ENCODE peak calls at places on chromosome 12, in nine cellular contexts. R is BJ; O is uterus; F is ovary; V is cardiac muscle cell; P is hepatocyte; H is mesendoderm; Y is naive thymus-derived CD4-positive, alpha-beta T cell; L is BE2C. J is an unnamed sample. For H3K36me3, the result is how much of the 10 kb centered on the place peaks cover.

GRCh38 chr12:45049912-45050318 is 984 bp downstream of the DBX2 start:
- DNase-seq in R (no peak), O (no peak), F (no peak), V (peak), P (no peak), H (peak), Y (no peak), L (no peak), J (no peak)

GRCh38 chr12:109818900-109819500 is 14.2 kb downstream of the TRPV4 start:
- DNase-seq in R (peak), O (no peak), F (no peak), V (peak), P (no peak), H (no peak), Y (no peak), L (no peak), J (no peak)

GRCh38 chr12:89252284-89252683 is 100.0 kb downstream of the DUSP6 start:
- DNase-seq in R (no peak), O (no peak), F (no peak), V (no peak), P (no peak), H (no peak), Y (no peak), L (no peak), J (no peak)

GRCh38 chr12:123995023-123995422 is 22.0 kb downstream of the ZNF664 start:
- DNase-seq in R (no peak), O (no peak), F (no peak), V (peak), P (no peak), H (no peak), Y (no peak), L (no peak), J (no peak)

GRCh38 chr12:123243851-123244250 is 10.6 kb downstream of the MTRFR start:
- DNase-seq in R (no peak), O (no peak), F (no peak), V (no peak), P (no peak), H (no peak), Y (no peak), L (no peak), J (no peak)

GRCh38 chr12:40561395-40561966 is 130.8 kb upstream of the CNTN1 start:
- DNase-seq in R (no peak), O (no peak), F (no peak), V (no peak), P (no peak), H (no peak), Y (no peak), L (no peak), J (no peak)

GRCh38 chr12:94173660-94174265 is 25.4 kb downstream of the PLXNC1 start:
- DNase-seq in R (no peak), O (no peak), F (no peak), V (no peak), P (no peak), H (no peak), Y (no peak), L (no peak), J (no peak)

GRCh38 chr12:104729091-104729490 is 229.0 kb downstream of the SLC41A2 start:
- DNase-seq in R (no peak), O (no peak), F (no peak), V (no peak), P (no peak), H (peak), Y (no peak), L (no peak), J (no peak)

GRCh38 chr12:91951571-91951970 is 194.1 kb downstream of the BTG1 start:
- DNase-seq in R (no peak), O (no peak), F (no peak), V (no peak), P (no peak), H (no peak), Y (no peak), L (no peak), J (no peak)

GRCh38 chr12:24066865-24067264 is 117.4 kb upstream of the SOX5 start:
- DNase-seq in R (peak), O (no peak), F (no peak), V (peak), P (no peak), H (no peak), Y (no peak), L (no peak), J (no peak)

GRCh38 chr12:18589316-18589715 is 148.5 kb downstream of the PLCZ1 start:
- DNase-seq in R (no peak), O (no peak), F (no peak), V (peak), P (no peak), H (no peak), Y (no peak), L (no peak), J (no peak)

GRCh38 chr12:107086314-107086713 is 7.0 kb downstream of the CRY1 start:
- DNase-seq in R (no peak), O (no peak), F (no peak), V (no peak), P (no peak), H (no peak), Y (no peak), L (no peak), J (no peak)

GRCh38 chr12:117975006-117975405 is 6.2 kb upstream of the KSR2 start:
- DNase-seq in R (no peak), O (no peak), F (no peak), V (no peak), P (no peak), H (no peak), Y (no peak), L (no peak), J (no peak)

GRCh38 chr12:71900091-71900490 is 38.6 kb upstream of the TPH2 start:
- DNase-seq in R (no peak), O (no peak), F (no peak), V (peak), P (no peak), H (peak), Y (no peak), L (no peak), J (peak)

GRCh38 chr12:95838125-95838524 is 20.6 kb upstream of the SNRPF start:
- DNase-seq in R (peak), O (no peak), F (no peak), V (peak), P (peak), H (no peak), Y (no peak), L (no peak), J (peak)

GRCh38 chr12:27337376-27337775 is 4.7 kb downstream of the BMAL2 start:
- DNase-seq in R (no peak), O (no peak), F (no peak), V (no peak), P (no peak), H (peak), Y (no peak), L (no peak), J (no peak)

GRCh38 chr12:26317942-26318565 is 122.7 kb downstream of the SSPN start:
- DNase-seq in R (peak), O (no peak), F (no peak), V (peak), P (no peak), H (no peak), Y (no peak), L (no peak), J (no peak)

GRCh38 chr12:80553316-80553715 is 109.3 kb downstream of the PTPRQ start:
- DNase-seq in R (peak), O (no peak), F (no peak), V (peak), P (peak), H (no peak), Y (no peak), L (no peak), J (no peak)

GRCh38 chr12:106227641-106228319 is 20.0 kb downstream of the CKAP4 start:
- DNase-seq in R (no peak), O (no peak), F (no peak), V (peak), P (peak), H (no peak), Y (peak), L (no peak), J (no peak)

GRCh38 chr12:45591635-45592034 is 137.9 kb upstream of the ARID2 start:
- DNase-seq in R (no peak), O (no peak), F (no peak), V (no peak), P (no peak), H (no peak), Y (no peak), L (no peak), J (no peak)

GRCh38 chr12:105013892-105014291 is 27.8 kb downstream of the NOPCHAP1 start:
- DNase-seq in R (no peak), O (no peak), F (no peak), V (no peak), P (no peak), H (peak), Y (no peak), L (no peak), J (no peak)

GRCh38 chr12:119227292-119227691 is 48.6 kb downstream of the HSPB8 start:
- DNase-seq in R (no peak), O (no peak), F (no peak), V (no peak), P (no peak), H (peak), Y (no peak), L (no peak), J (no peak)

GRCh38 chr12:125140918-125141573 is 75.8 kb downstream of the AACS start:
- DNase-seq in R (no peak), O (no peak), F (no peak), V (peak), P (no peak), H (peak), Y (no peak), L (no peak), J (no peak)

DNA sequence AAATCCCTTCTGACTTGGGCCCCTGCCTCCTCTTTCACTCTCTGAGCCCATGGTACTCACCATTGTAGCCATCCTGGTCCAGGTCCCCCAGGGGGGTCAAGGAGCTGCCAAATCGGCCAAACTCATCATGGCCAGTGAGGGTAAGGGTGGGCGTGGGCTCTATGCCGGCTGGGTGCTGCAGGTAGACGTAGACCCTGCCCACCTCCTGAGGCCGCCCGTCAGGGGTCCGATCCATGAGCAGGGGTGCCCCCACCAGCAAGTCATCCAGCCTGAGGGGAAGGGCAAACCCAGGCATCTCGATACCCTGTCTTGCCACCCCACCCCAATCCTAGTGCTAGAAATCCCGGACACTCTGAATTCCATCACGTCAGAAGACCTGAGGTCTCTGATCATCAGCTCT is 14.0 kb downstream of the ITGA5 start:
- DNase-seq in R (no peak), O (no peak), F (no peak), V (no peak), P (no peak), H (no peak), Y (no peak), L (no peak), J (no peak)
- H3K36me3 ChIP-seq in R (half or more), O (under half), F (under half), V (half or more), P (under half), H (half or more), Y (half or more), L (under half), J (under half)

GRCh38 chr12:42237052-42237852 is 796 bp downstream of the YAF2 start:
- DNase-seq in R (peak), O (peak), F (peak), V (peak), P (peak), H (peak), Y (peak), L (peak), J (peak)

GRCh38 chr12:42235426-42235825 is 2.6 kb downstream of the YAF2 start:
- DNase-seq in R (no peak), O (peak), F (no peak), V (no peak), P (no peak), H (no peak), Y (no peak), L (no peak), J (peak)

GRCh38 chr12:42236017-42236416 is 2.0 kb downstream of the YAF2 start:
- DNase-seq in R (no peak), O (no peak), F (no peak), V (peak), P (no peak), H (no peak), Y (no peak), L (no peak), J (no peak)

GRCh38 chr12:42237853-42238239 is 202 bp downstream of the YAF2 start:
- DNase-seq in R (no peak), O (no peak), F (no peak), V (no peak), P (no peak), H (no peak), Y (no peak), L (no peak), J (no peak)

GRCh38 chr12:42234970-42235369 is 3.1 kb downstream of the YAF2 start:
- DNase-seq in R (no peak), O (peak), F (no peak), V (no peak), P (no peak), H (no peak), Y (no peak), L (no peak), J (peak)
- H3K4me3 ChIP-seq in R (no peak), O (no peak), F (no peak), V (no peak), P (no peak), H (no peak), Y (no peak), L (no peak), J (no peak)

DNA sequence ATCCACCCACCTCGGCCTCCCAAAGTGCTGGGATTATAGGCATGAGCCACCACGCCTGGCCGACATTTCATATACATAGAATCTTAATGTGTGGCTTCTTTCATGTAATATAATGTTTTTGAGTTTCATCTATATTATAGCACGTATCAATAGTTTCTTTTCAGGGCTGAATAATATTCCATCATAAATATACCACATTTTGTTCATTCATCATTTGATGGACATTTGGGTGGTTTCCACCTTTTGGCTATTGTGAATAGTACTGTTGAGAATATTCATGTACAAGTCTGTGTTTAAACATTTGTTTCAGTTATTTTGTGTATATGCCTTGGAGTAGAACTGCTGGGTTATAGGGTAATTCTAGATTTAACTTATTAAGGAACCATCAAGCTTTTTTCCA is 12.0 kb downstream of the ACVR1B start:
- DNase-seq in R (no peak), O (no peak), F (no peak), V (no peak), P (no peak), H (no peak), Y (no peak), L (no peak), J (no peak)
- H3K36me3 ChIP-seq in R (under half), O (under half), F (under half), V (under half), P (under half), H (under half), Y (under half), L (under half), J (under half)

DNA sequence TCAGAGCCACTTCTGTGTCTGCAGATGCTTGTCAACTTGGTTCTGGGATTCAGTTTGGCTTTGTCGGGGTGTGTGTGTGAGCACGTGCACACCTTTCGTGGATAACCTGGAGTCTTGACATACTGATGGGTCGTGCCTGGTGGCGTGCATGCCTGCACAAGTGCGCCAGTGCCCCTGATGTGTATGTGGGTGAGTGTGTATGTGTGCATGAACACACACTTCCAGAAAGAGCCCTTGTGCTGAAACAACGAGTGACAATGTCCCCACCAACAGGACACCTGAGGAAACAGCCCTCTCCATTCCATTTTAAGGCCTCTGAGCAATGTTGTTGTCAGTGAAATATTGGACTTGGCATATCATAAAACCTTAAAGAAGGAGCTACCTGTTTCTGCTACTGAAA is 53.9 kb downstream of the SMUG1 start:
- DNase-seq in R (no peak), O (no peak), F (no peak), V (no peak), P (peak), H (no peak), Y (no peak), L (peak), J (peak)
- H3K4me3 ChIP-seq in R (no peak), O (no peak), F (no peak), V (no peak), P (no peak), H (no peak), Y (no peak), L (no peak), J (no peak)